ENCODE peak calls at places on chromosomes 1 and 21, in nine cellular contexts. L is fibroblast of lung, C is Peyer's patch, T is psoas muscle, S is left ventricle myocardium inferior, O is astrocyte of the spinal cord, Y is right lobe of liver, G is IMR-90, X is fibroblast of pulmonary artery. F is an unnamed sample.

GRCh38 chr1:82124987-82125638 is 324.4 kb downstream of the ADGRL2 start:
- DNase-seq in L (no peak), C (no peak), T (no peak), S (no peak), O (no peak), Y (no peak), G (no peak), X (no peak), F (no peak)

GRCh38 chr1:9946315-9946714 is 3.0 kb downstream of the NMNAT1 start:
- DNase-seq in L (no peak), C (no peak), T (no peak), S (no peak), O (no peak), Y (no peak), G (no peak), X (no peak), F (no peak)

GRCh38 chr1:102174259-102174863 is 177.6 kb upstream of the OLFM3 start:
- DNase-seq in L (no peak), C (no peak), T (no peak), S (no peak), O (no peak), Y (no peak), G (no peak), X (no peak), F (no peak)

GRCh38 chr21:41171210-41171609 is 3.2 kb downstream of the BACE2 start:
- DNase-seq in L (peak; percentile 72), C (no peak), T (peak; percentile 35), S (peak; percentile 25), O (peak; percentile 53), Y (no peak), G (no peak), X (peak; percentile 42), F (no peak)

GRCh38 chr1:54273092-54273836 is 73.3 kb downstream of the MRPL37 start:
- DNase-seq in L (peak; percentile 92), C (no peak), T (peak; percentile 78), S (peak; percentile 60), O (peak; percentile 91), Y (peak; percentile 90), G (peak; percentile 93), X (peak; percentile 72), F (peak; percentile 54)

GRCh38 chr1:178101654-178102053 is 7.8 kb downstream of the RASAL2 start:
- DNase-seq in L (peak; percentile 11), C (no peak), T (no peak), S (no peak), O (no peak), Y (no peak), G (peak; percentile 25), X (peak; percentile 82), F (peak; percentile 39)

GRCh38 chr1:183023146-183023600 is at the start of gene LAMC1:
- DNase-seq in L (peak; percentile 82), C (peak; percentile 74), T (peak; percentile 87), S (peak; percentile 85), O (peak; percentile 87), Y (peak; percentile 71), G (peak; percentile 80), X (peak; percentile 90), F (peak; percentile 68)

GRCh38 chr1:153561401-153561985 is 4.2 kb downstream of the S100A2 start:
- DNase-seq in L (no peak), C (peak; percentile 23), T (no peak), S (no peak), O (no peak), Y (no peak), G (no peak), X (no peak), F (no peak)

GRCh38 chr1:201505505-201505893 is 1.4 kb downstream of the CSRP1 start:
- DNase-seq in L (peak; percentile 79), C (no peak), T (no peak), S (no peak), O (peak; percentile 64), Y (no peak), G (peak; percentile 76), X (peak; percentile 91), F (peak; percentile 66)

GRCh38 chr21:43829575-43830119 is 35.4 kb upstream of the AGPAT3 start:
- DNase-seq in L (no peak), C (peak; percentile 40), T (no peak), S (no peak), O (no peak), Y (no peak), G (no peak), X (no peak), F (no peak)

GRCh38 chr1:166164995-166165660 is 1.7 kb downstream of the FAM78B start:
- DNase-seq in L (peak; percentile 79), C (peak; percentile 64), T (peak; percentile 60), S (peak; percentile 55), O (peak; percentile 61), Y (peak; percentile 60), G (peak; percentile 28), X (peak; percentile 50), F (peak; percentile 22)
- TF ChIP-seq CTCF in L (peak; percentile 43), C (no peak), T (peak; percentile 59), S (peak; percentile 69), O (peak; percentile 65), Y (peak; percentile 47), G (peak; percentile 41), X (peak; percentile 42), F (peak; percentile 77)

GRCh38 chr1:1347663-1348419 is 1.4 kb downstream of the DVL1 start:
- DNase-seq in L (peak; percentile 45), C (peak; percentile 81), T (peak; percentile 62), S (peak; percentile 46), O (peak; percentile 31), Y (peak; percentile 68), G (peak; percentile 25), X (no peak), F (no peak)

GRCh38 chr1:1346501-1346890 is 2.7 kb downstream of the DVL1 start:
- DNase-seq in L (no peak), C (no peak), T (no peak), S (no peak), O (no peak), Y (no peak), G (no peak), X (no peak), F (no peak)

GRCh38 chr1:1348420-1349255 is 580 bp downstream of the DVL1 start:
- DNase-seq in L (peak; percentile 54), C (no peak), T (no peak), S (no peak), O (peak; percentile 52), Y (no peak), G (peak; percentile 46), X (peak; percentile 50), F (peak; percentile 26)

GRCh38 chr1:1345860-1346500 is 3.2 kb downstream of the DVL1 start:
- DNase-seq in L (no peak), C (no peak), T (no peak), S (no peak), O (no peak), Y (no peak), G (no peak), X (no peak), F (no peak)

DNA sequence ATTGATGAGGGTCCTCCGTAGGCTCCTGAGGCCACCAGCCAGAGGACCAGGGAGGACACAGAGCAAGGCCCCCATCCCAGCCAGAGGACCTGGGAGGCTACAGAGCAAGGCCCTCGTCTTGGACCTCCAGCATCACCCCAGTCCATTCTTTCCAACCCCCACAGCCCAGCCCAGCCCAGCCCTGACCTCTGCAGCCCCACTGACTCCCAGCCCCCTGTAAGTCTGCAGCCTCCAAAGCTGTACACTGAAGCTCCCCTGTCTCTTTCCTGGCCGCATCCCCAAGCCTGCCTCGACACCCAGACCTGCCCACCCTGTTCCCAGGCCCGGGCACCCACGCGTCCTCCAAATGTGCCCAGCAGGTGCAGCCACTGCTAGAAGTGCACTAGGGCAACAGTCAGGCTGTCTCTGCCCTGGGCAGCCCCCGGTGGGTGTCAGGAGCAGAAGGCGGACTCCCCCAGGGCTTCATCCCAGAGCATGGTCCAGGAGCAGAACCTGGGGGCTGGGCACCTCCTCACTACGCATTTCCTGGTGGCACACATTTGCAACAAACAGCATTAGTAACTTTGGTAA is 2.1 kb downstream of the DVL1 start:
- DNase-seq in L (no peak), C (no peak), T (no peak), S (no peak), O (no peak), Y (no peak), G (no peak), X (no peak), F (no peak)
- H3K4me3 ChIP-seq in L (peak overlapping the region; percentile 79), C (peak overlapping the region; percentile 88), T (peak overlapping the region; percentile 73), S (peak overlapping the region; percentile 84), O (peak overlapping the region; percentile 71), Y (peak overlapping the region; percentile 68), G (peak overlapping the region; percentile 100), X (peak overlapping the region; percentile 66), F (peak overlapping the region; percentile 70)

DNA sequence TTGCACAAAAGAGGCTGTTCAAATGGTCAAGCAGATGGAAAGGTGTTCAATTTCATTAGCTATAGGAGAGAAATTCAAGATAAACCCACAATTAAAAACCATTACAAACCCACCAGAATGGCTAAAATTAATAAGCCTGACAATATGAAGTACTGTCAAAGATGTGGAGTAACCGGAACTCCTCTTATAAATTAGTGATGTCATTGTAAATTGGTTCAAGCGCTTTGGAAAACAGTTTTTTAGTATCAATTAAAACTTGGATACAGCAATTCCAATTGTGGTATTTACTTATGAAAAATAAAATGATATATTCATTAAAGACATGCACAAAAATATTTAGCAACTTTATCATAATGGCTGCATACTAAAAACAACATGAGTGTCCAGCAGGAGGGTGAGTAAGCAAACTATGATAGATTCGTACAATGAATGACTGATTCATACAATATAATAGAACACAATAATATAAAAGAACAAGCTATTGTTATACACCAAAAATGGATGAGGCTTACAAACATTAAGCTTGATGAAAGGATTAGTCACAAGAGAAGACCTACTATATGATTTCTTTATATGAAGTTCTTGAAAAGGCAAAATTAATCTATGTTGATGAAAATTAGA is 38.4 kb upstream of the FGGY start:
- DNase-seq in L (no peak), C (no peak), T (no peak), S (no peak), O (no peak), Y (no peak), G (no peak), X (no peak), F (no peak)
- TF ChIP-seq CTCF in L (no peak), C (no peak), T (no peak), S (no peak), O (no peak), Y (no peak), G (no peak), X (no peak), F (no peak)

DNA sequence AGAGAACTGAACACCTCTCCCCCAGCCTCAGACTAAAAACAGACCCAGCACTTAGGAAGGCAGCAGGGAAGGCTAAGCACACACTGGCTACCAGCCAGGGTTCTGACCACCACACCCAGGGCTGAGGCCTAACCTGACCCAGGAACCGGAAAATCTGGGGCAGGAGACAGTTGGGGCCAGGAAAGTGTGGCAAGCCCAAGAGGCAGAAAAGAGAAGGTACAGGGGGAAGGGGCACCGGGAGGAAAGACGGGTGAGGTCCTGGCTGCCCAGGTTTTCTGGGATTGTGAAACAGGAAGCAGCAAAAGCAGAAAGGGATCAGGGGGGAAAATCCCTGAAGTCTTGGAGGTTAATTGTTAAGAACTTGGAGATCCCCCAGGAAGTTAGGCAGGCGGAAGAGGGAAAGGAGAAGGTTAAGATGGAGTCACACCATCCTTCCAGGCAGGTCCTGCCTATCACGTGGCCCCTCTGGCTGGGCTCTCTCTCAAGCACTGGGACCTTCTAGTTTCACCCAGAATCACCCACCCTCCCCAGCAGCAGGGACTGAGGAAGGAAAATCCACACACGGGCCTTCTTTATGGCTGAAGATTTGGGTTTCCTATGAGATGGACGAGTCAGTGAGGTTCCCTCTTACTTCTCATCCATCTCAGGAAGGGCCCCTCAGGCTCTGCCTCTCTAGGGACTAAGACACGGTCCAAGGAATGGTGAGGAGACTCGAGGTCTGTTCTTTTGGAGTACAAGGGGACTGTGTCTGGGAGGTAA is 2.6 kb downstream of the HDGF start:
- DNase-seq in L (peak; percentile 41), C (peak; percentile 74), T (peak; percentile 68), S (peak; percentile 55), O (no peak), Y (peak; percentile 57), G (peak; percentile 63), X (peak; percentile 68), F (no peak)
- H3K4me3 ChIP-seq in L (peak overlapping the region; percentile 95), C (peak overlapping the region; percentile 97), T (peak overlapping the region; percentile 96), S (peak overlapping the region; percentile 99), O (peak overlapping the region; percentile 83), Y (peak overlapping the region; percentile 73), G (peak overlapping the region; percentile 1), X (peak overlapping the region; percentile 93), F (peak overlapping the region; percentile 96)

F was measured in brain microvascular endothelial cell.